ENCODE peak calls at places on chromosome 10, in four cellular contexts. One of them, this sample, is unnamed.

GRCh38 chr10:132387723-132388210 is 9.2 kb upstream of the PWWP2B start:
- DNase-seq in K562: peak
- DNase-seq in HepG2: peak
- DNase-seq in GM12878: no peak
- DNase-seq in this sample: no peak

GRCh38 chr10:3225589-3225988 is 53.0 kb upstream of the PITRM1 start:
- DNase-seq in K562: no peak
- DNase-seq in HepG2: no peak
- DNase-seq in GM12878: no peak
- DNase-seq in this sample: no peak

GRCh38 chr10:116316533-116316932 is 7.7 kb upstream of the CCDC172 start:
- DNase-seq in HepG2: no peak
- DNase-seq in GM12878: no peak
- DNase-seq in K562: no peak
- DNase-seq in this sample: no peak

GRCh38 chr10:95328013-95328412 is 37.2 kb upstream of the PDLIM1 start:
- DNase-seq in HepG2: no peak
- DNase-seq in GM12878: no peak
- DNase-seq in K562: no peak
- DNase-seq in this sample: no peak

GRCh38 chr10:29555746-29556481 is 78.9 kb downstream of the SVIL start:
- DNase-seq in GM12878: no peak
- DNase-seq in K562: no peak
- DNase-seq in HepG2: no peak
- DNase-seq in this sample: no peak

GRCh38 chr10:85407093-85407492 is 959.5 kb downstream of the GRID1 start:
- DNase-seq in HepG2: no peak
- DNase-seq in K562: no peak
- DNase-seq in GM12878: no peak
- DNase-seq in this sample: no peak

GRCh38 chr10:117534321-117535044 is 8.1 kb upstream of the EMX2 start:
- DNase-seq in K562: no peak
- DNase-seq in HepG2: peak
- DNase-seq in GM12878: no peak
- DNase-seq in this sample: no peak

GRCh38 chr10:14052926-14053325 is 277.8 kb downstream of the FRMD4A start:
- DNase-seq in HepG2: no peak
- DNase-seq in GM12878: no peak
- DNase-seq in K562: no peak
- DNase-seq in this sample: no peak

GRCh38 chr10:42961156-42961589 is 115.7 kb upstream of the RET start:
- DNase-seq in K562: no peak
- DNase-seq in GM12878: no peak
- DNase-seq in HepG2: no peak
- DNase-seq in this sample: no peak

GRCh38 chr10:119191881-119192280 is 13.3 kb upstream of the PRDX3 start:
- DNase-seq in HepG2: no peak
- DNase-seq in GM12878: no peak
- DNase-seq in K562: no peak
- DNase-seq in this sample: peak

GRCh38 chr10:93376372-93377296 is 105.5 kb downstream of the MYOF start:
- DNase-seq in GM12878: peak
- DNase-seq in K562: peak
- DNase-seq in HepG2: peak
- DNase-seq in this sample: peak

GRCh38 chr10:3102721-3103410 is 35.5 kb downstream of the PFKP start:
- DNase-seq in HepG2: peak
- DNase-seq in K562: no peak
- DNase-seq in GM12878: no peak
- DNase-seq in this sample: no peak

GRCh38 chr10:44769449-44769848 is 141.7 kb upstream of the TMEM72 start:
- DNase-seq in GM12878: no peak
- DNase-seq in K562: no peak
- DNase-seq in HepG2: no peak
- DNase-seq in this sample: no peak

GRCh38 chr10:95341716-95342130 is 50.9 kb upstream of the PDLIM1 start:
- DNase-seq in HepG2: peak
- DNase-seq in GM12878: no peak
- DNase-seq in K562: no peak
- DNase-seq in this sample: no peak

GRCh38 chr10:50375051-50375452 is 123.7 kb upstream of the ASAH2 start:
- DNase-seq in K562: no peak
- DNase-seq in HepG2: no peak
- DNase-seq in GM12878: no peak
- DNase-seq in this sample: no peak

GRCh38 chr10:97722980-97723379 is 9.4 kb downstream of the MARVELD1 start:
- DNase-seq in K562: no peak
- DNase-seq in GM12878: no peak
- DNase-seq in HepG2: no peak
- DNase-seq in this sample: no peak

GRCh38 chr10:99711129-99711719 is 20.7 kb downstream of the COX15 start:
- DNase-seq in K562: peak
- DNase-seq in HepG2: peak
- DNase-seq in GM12878: peak
- DNase-seq in this sample: peak

GRCh38 chr10:4902571-4903011 is 60.6 kb upstream of the AKR1C1 start:
- DNase-seq in K562: no peak
- DNase-seq in GM12878: no peak
- DNase-seq in HepG2: peak
- DNase-seq in this sample: no peak

GRCh38 chr10:85603167-85603940 is 763.2 kb downstream of the GRID1 start:
- DNase-seq in HepG2: no peak
- DNase-seq in K562: no peak
- DNase-seq in GM12878: no peak
- DNase-seq in this sample: no peak

GRCh38 chr10:119315128-119316001 is 108.0 kb downstream of the GRK5 start:
- DNase-seq in K562: peak
- DNase-seq in HepG2: peak
- DNase-seq in GM12878: peak
- DNase-seq in this sample: peak

GRCh38 chr10:109328001-109328400 is 595.3 kb downstream of the XPNPEP1 start:
- DNase-seq in K562: no peak
- DNase-seq in GM12878: no peak
- DNase-seq in HepG2: no peak
- DNase-seq in this sample: no peak

GRCh38 chr10:73432646-73433537 is 469 bp downstream of the MSS51 start:
- DNase-seq in HepG2: no peak
- DNase-seq in K562: no peak
- DNase-seq in GM12878: no peak
- DNase-seq in this sample: no peak

GRCh38 chr10:72260588-72261322 is 13.0 kb upstream of the DDIT4 start:
- DNase-seq in K562: peak
- DNase-seq in HepG2: peak
- DNase-seq in GM12878: peak
- DNase-seq in this sample: no peak

GRCh38 chr10:45404087-45404769 is 30.2 kb downstream of the ALOX5 start:
- DNase-seq in GM12878: no peak
- DNase-seq in HepG2: no peak
- DNase-seq in K562: no peak
- DNase-seq in this sample: no peak

GRCh38 chr10:85548038-85548437 is 818.6 kb downstream of the GRID1 start:
- DNase-seq in GM12878: peak
- DNase-seq in K562: no peak
- DNase-seq in HepG2: peak
- DNase-seq in this sample: peak

GRCh38 chr10:44498222-44498621 is 113.3 kb upstream of the CXCL12 start:
- DNase-seq in GM12878: no peak
- DNase-seq in K562: no peak
- DNase-seq in HepG2: no peak
- DNase-seq in this sample: no peak

GRCh38 chr10:5559642-5560141 is 34.9 kb downstream of the CALML3 start:
- DNase-seq in K562: no peak
- DNase-seq in GM12878: no peak
- DNase-seq in HepG2: no peak
- DNase-seq in this sample: no peak

GRCh38 chr10:58435297-58435696 is 50.1 kb downstream of the TFAM start:
- DNase-seq in HepG2: peak
- DNase-seq in K562: no peak
- DNase-seq in GM12878: no peak
- DNase-seq in this sample: peak

GRCh38 chr10:71063431-71063830 is 148.9 kb upstream of the UNC5B start:
- DNase-seq in K562: no peak
- DNase-seq in HepG2: no peak
- DNase-seq in GM12878: no peak
- DNase-seq in this sample: no peak

GRCh38 chr10:52578871-52579405 is 193.6 kb downstream of the MBL2 start:
- DNase-seq in HepG2: no peak
- DNase-seq in GM12878: no peak
- DNase-seq in K562: no peak
- DNase-seq in this sample: no peak

GRCh38 chr10:30182191-30183075 is 123.0 kb upstream of the JCAD start:
- DNase-seq in GM12878: no peak
- DNase-seq in HepG2: peak
- DNase-seq in K562: no peak
- DNase-seq in this sample: no peak

GRCh38 chr10:49360271-49361177 is 35.4 kb downstream of the DRGX start:
- DNase-seq in HepG2: no peak
- DNase-seq in K562: no peak
- DNase-seq in GM12878: no peak
- DNase-seq in this sample: no peak

GRCh38 chr10:983401-983800 is 4.8 kb upstream of the GTPBP4 start:
- DNase-seq in HepG2: no peak
- DNase-seq in K562: no peak
- DNase-seq in GM12878: no peak
- DNase-seq in this sample: no peak

GRCh38 chr10:109741712-109742111 is 181.6 kb downstream of the XPNPEP1 start:
- DNase-seq in HepG2: no peak
- DNase-seq in GM12878: no peak
- DNase-seq in K562: no peak
- DNase-seq in this sample: no peak

GRCh38 chr10:17175551-17175950 is 25.9 kb downstream of the TRDMT1 start:
- DNase-seq in HepG2: no peak
- DNase-seq in K562: no peak
- DNase-seq in GM12878: no peak
- DNase-seq in this sample: no peak
- TF ChIP-seq JUND in HepG2: no peak
- TF ChIP-seq JUND in K562: no peak
- TF ChIP-seq JUND in GM12878: no peak
- TF ChIP-seq JUND in this sample: no peak

GRCh38 chr10:17123062-17123661 is 6.4 kb downstream of the CUBN start:
- DNase-seq in HepG2: no peak
- DNase-seq in K562: no peak
- DNase-seq in GM12878: no peak
- DNase-seq in this sample: no peak
- TF ChIP-seq JUND in HepG2: no peak
- TF ChIP-seq JUND in K562: peak
- TF ChIP-seq JUND in GM12878: no peak
- TF ChIP-seq JUND in this sample: no peak

GRCh38 chr10:114635101-114635500 is 23.0 kb downstream of the ABLIM1 start:
- DNase-seq in HepG2: no peak
- DNase-seq in K562: no peak
- DNase-seq in GM12878: no peak
- DNase-seq in this sample: no peak

GRCh38 chr10:114631090-114631677 is 26.9 kb downstream of the ABLIM1 start:
- DNase-seq in HepG2: no peak
- DNase-seq in K562: no peak
- DNase-seq in GM12878: no peak
- DNase-seq in this sample: no peak

GRCh38 chr10:114631678-114632417 is 26.2 kb downstream of the ABLIM1 start:
- DNase-seq in K562: peak
- DNase-seq in HepG2: peak
- DNase-seq in GM12878: no peak
- DNase-seq in this sample: no peak

GRCh38 chr10:114634607-114634974 is 23.5 kb downstream of the ABLIM1 start:
- DNase-seq in K562: peak
- DNase-seq in HepG2: peak
- DNase-seq in GM12878: no peak
- DNase-seq in this sample: peak

DNA sequence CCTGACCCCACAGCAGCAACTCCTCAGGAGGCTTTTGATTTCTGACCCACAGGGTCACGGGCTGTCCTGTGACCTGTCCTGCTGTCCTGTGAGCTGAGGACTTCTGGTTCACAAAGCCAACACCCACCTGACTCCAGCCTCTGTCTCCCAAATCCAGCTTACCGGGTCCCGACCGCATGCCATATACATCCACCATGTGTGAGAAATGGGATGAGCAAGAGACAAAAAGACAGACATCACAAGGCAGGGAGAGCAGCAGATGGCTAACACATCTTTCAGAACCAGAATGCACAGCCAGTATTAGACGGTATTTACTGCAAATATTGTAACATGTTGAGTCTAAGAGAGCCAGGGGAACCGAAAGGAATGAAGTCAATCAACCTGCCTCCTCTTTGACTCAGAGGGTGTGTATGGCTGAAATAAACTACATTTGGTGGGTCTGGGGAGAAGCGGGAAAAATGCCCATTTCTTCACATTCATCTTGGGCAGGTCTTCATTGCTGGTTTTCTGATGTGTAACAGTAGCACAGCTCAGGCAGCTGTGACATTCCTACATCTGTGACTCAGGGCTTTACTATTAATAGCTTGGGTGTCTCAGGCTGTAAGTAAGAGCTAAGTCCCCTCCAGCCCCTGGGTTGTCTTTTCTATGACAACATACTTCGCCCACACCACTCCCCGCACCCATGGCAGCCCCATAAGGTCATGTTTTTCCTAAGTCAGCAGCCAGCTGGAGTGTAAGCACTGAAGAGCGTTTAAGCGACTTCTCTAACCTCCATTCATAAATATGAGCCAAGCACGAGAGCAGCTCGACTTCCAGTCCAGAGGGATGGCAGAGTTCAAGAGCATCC is 25.0 kb downstream of the ABLIM1 start:
- DNase-seq in HepG2: peak
- DNase-seq in K562: peak
- DNase-seq in GM12878: no peak
- DNase-seq in this sample: peak
- TF ChIP-seq JUND in HepG2: no peak
- TF ChIP-seq JUND in K562: no peak
- TF ChIP-seq JUND in GM12878: no peak
- TF ChIP-seq JUND in this sample: peak

DNA sequence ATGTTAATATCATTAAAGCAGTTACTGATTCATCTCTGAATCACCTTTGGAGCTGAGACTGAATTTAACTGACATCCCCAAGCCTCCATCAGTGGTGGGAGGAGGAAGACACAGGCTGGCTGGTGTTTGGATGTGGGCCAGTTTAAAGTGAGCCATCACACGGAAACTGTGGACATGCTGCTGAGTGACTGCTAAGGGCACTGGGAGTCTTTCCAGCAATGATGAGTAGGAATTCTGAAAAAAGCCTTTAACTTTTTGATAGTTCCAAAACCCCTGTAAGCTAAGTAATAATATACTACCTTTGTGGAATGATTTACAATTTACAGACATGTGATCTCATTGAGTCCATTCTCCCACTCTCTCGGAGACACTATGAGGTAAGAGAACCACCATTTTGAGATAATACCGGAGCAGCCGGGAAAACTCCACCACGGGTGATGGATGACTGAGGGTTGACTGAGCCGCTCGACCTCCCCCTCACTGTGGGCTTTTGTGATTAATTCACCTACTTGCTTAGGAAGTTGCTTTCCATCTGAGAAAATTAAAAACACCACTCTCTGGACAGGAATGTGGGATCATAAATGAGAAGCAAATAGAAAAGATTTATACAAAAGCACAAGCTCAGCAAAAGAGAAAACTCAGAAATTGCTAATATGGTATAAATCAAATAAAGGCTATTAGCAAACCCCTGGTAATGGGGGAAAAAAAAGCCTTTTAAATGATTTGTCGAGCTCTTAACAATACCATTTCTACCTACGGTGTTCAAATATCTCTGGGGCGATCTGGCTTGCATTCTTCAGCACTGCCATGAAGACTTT is 194.8 kb downstream of the FANK1 start:
- DNase-seq in K562: no peak
- DNase-seq in HepG2: no peak
- DNase-seq in GM12878: no peak
- DNase-seq in this sample: no peak
- TF ChIP-seq JUND in K562: no peak
- TF ChIP-seq JUND in HepG2: no peak
- TF ChIP-seq JUND in GM12878: no peak
- TF ChIP-seq JUND in this sample: no peak

This sample was measured in HCT116.